ENCODE peak calls at places on chromosome 9, in four cellular contexts. Y, J, K and A are unnamed samples.

GRCh38 chr9:6640268-6641072 is 5.1 kb downstream of the GLDC start:
- DNase-seq in K (no peak), Y (no peak), J (no peak), A (no peak)

GRCh38 chr9:19409406-19410194 is 791 bp downstream of the ACER2 start:
- DNase-seq in J (peak), Y (peak), K (peak), A (no peak)

GRCh38 chr9:37582548-37583157 is 6.5 kb upstream of the FBXO10 start:
- DNase-seq in J (peak), K (peak), Y (no peak), A (no peak)

GRCh38 chr9:130405657-130406257 is 39.0 kb upstream of the ASS1 start:
- DNase-seq in J (no peak), K (no peak), Y (no peak), A (no peak)

GRCh38 chr9:4235951-4236804 is 63.7 kb downstream of the GLIS3 start:
- DNase-seq in K (no peak), J (no peak), Y (no peak), A (no peak)

GRCh38 chr9:13078164-13078563 is 201.3 kb downstream of the MPDZ start:
- DNase-seq in J (no peak), Y (no peak), K (no peak), A (no peak)

GRCh38 chr9:673966-674526 is 167.5 kb upstream of the DMRT1 start:
- DNase-seq in J (no peak), Y (no peak), K (no peak), A (no peak)

GRCh38 chr9:120926397-120926928 is at the start of gene TRAF1:
- DNase-seq in K (no peak), J (no peak), Y (peak), A (no peak)

GRCh38 chr9:134670851-134671281 is 29.3 kb downstream of the COL5A1 start:
- DNase-seq in K (no peak), J (no peak), Y (no peak), A (peak)

GRCh38 chr9:97046228-97046627 is 7.3 kb upstream of the CTSV start:
- DNase-seq in J (no peak), K (peak), Y (no peak), A (no peak)

GRCh38 chr9:120765910-120766309 is 27.3 kb downstream of the FBXW2 start:
- DNase-seq in K (no peak), Y (no peak), J (no peak), A (no peak)

GRCh38 chr9:133436706-133437105 is 14.5 kb downstream of the ADAMTS13 start:
- DNase-seq in J (no peak), Y (no peak), K (no peak), A (no peak)

GRCh38 chr9:69181908-69182353 is 7.9 kb downstream of the TJP2 start:
- DNase-seq in Y (no peak), K (no peak), J (no peak), A (peak)

GRCh38 chr9:128020692-128021091 is 39.9 kb upstream of the EEIG1 start:
- DNase-seq in K (no peak), Y (no peak), J (no peak), A (no peak)

GRCh38 chr9:35112257-35113020 is 3.2 kb downstream of the ATOSB start:
- DNase-seq in K (no peak), J (no peak), Y (no peak), A (no peak)

GRCh38 chr9:109158656-109159055 is 8.4 kb downstream of the FRRS1L start:
- DNase-seq in J (no peak), Y (no peak), K (no peak), A (no peak)

GRCh38 chr9:129319076-129319937 is 141.2 kb upstream of the IER5L start:
- DNase-seq in Y (peak), J (no peak), K (no peak), A (no peak)